ENCODE peak calls at places on chromosomes 7 and 10, in nine cellular contexts. M is NCI-H1417; H is amniotic epithelial cell; R is AML-193; O is activated CD8-positive, alpha-beta memory T cell treated with anti-CD3 and anti-CD28 coated beads for 48 hours; I is stimulated activated CD8-positive, alpha-beta memory T cell treated with anti-CD3 and anti-CD28 coated beads, Interleukin-7, amount 100 ng/mL, for 48 hours; G is NCI-H2227 treated with DMSO at 0.1 percent for 48 hours; E is GM12891; F is left lung. L is an unnamed sample.

GRCh38 chr7:11767148-11767547 is 64.8 kb downstream of the THSD7A start:
- DNase-seq in R (peak), H (peak), G (no peak), M (no peak), F (no peak), O (no peak), I (no peak), E (no peak), L (no peak)

GRCh38 chr7:124412531-124412930 is 353.1 kb downstream of the GPR37 start:
- DNase-seq in R (no peak), I (no peak), M (no peak), F (no peak), E (no peak), H (no peak), G (no peak), O (no peak), L (no peak)

GRCh38 chr10:12729885-12730284 is 271.6 kb downstream of the CCDC3 start:
- DNase-seq in G (no peak), E (no peak), F (no peak), O (no peak), M (no peak), R (no peak), I (no peak), H (no peak), L (no peak)

GRCh38 chr7:47580175-47580701 is 1.7 kb downstream of the TNS3 start:
- DNase-seq in O (no peak), E (no peak), R (no peak), I (no peak), H (peak), F (no peak), M (peak), G (no peak), L (peak)

GRCh38 chr10:127346604-127347003 is 150.2 kb upstream of the INSYN2A start:
- DNase-seq in H (no peak), G (no peak), O (no peak), I (no peak), E (peak), R (no peak), M (no peak), F (no peak), L (no peak)

GRCh38 chr10:80104066-80104926 is 25.8 kb downstream of the TMEM254 start:
- DNase-seq in G (no peak), R (no peak), O (no peak), F (no peak), H (peak), I (no peak), M (no peak), E (peak), L (peak)

GRCh38 chr7:27245798-27246691 is 3.4 kb downstream of the EVX1 start:
- DNase-seq in E (no peak), R (no peak), I (no peak), F (no peak), H (no peak), M (peak), G (no peak), O (no peak), L (no peak)

GRCh38 chr10:26805567-26806245 is 55.1 kb downstream of the ABI1 start:
- DNase-seq in G (no peak), I (no peak), O (no peak), M (no peak), H (peak), F (no peak), E (no peak), R (no peak), L (peak)

GRCh38 chr10:5362873-5363272 is 1.9 kb upstream of the UCN3 start:
- DNase-seq in R (no peak), F (no peak), E (no peak), M (no peak), I (no peak), G (no peak), O (no peak), H (no peak), L (no peak)

GRCh38 chr7:106022193-106022821 is 59.2 kb downstream of the CDHR3 start:
- DNase-seq in I (peak), E (no peak), F (no peak), G (no peak), H (no peak), M (no peak), O (peak), R (no peak), L (peak)

GRCh38 chr10:110872145-110872983 is 636 bp downstream of the PDCD4 start:
- DNase-seq in E (no peak), R (peak), F (peak), O (peak), G (peak), I (peak), M (peak), H (peak), L (peak)

GRCh38 chr10:13973742-13974141 is 357.0 kb downstream of the FRMD4A start:
- DNase-seq in O (no peak), F (no peak), M (no peak), R (no peak), H (peak), I (no peak), E (no peak), G (peak), L (peak)

GRCh38 chr10:117569610-117570395 is 27.3 kb downstream of the EMX2 start:
- DNase-seq in I (no peak), O (no peak), G (no peak), R (no peak), F (no peak), E (no peak), M (no peak), H (no peak), L (no peak)

GRCh38 chr10:5512331-5512730 is 12.4 kb upstream of the CALML3 start:
- DNase-seq in F (no peak), H (no peak), E (no peak), O (no peak), M (no peak), R (no peak), G (no peak), I (no peak), L (no peak)

GRCh38 chr7:6271694-6272371 is 591 bp downstream of the CYTH3 start:
- DNase-seq in I (no peak), F (peak), O (no peak), R (no peak), M (peak), H (no peak), G (no peak), E (no peak), L (no peak)

GRCh38 chr7:12028508-12028907 is 182.6 kb upstream of the TMEM106B start:
- DNase-seq in G (no peak), E (no peak), I (no peak), F (no peak), O (no peak), H (peak), M (no peak), R (no peak), L (no peak)

GRCh38 chr7:46630031-46630430 is 709.0 kb upstream of the IGFBP3 start:
- DNase-seq in F (no peak), R (no peak), H (peak), G (no peak), I (no peak), M (no peak), O (no peak), E (no peak), L (peak)

GRCh38 chr10:126393076-126393475 is 4.8 kb upstream of the ADAM12 start:
- DNase-seq in G (no peak), R (no peak), O (no peak), F (no peak), M (no peak), H (no peak), I (no peak), E (no peak), L (no peak)

GRCh38 chr10:78335691-78336401 is 302.2 kb downstream of the RPS24 start:
- DNase-seq in G (no peak), I (no peak), R (no peak), O (no peak), F (no peak), E (no peak), H (no peak), M (peak), L (peak)

GRCh38 chr10:69729326-69730048 is 72.2 kb upstream of the COL13A1 start:
- DNase-seq in G (no peak), H (no peak), R (no peak), F (no peak), E (no peak), M (no peak), I (no peak), O (no peak), L (no peak)

GRCh38 chr10:62270020-62270419 is 1.4 kb upstream of the RTKN2 start:
- DNase-seq in F (no peak), I (no peak), E (no peak), G (no peak), R (no peak), O (no peak), M (peak), H (no peak), L (no peak)

GRCh38 chr10:72597897-72598296 is 28.0 kb downstream of the MICU1 start:
- DNase-seq in G (no peak), E (no peak), O (no peak), I (no peak), M (no peak), H (peak), R (no peak), F (no peak), L (peak)

GRCh38 chr10:104080762-104081161 is 4.9 kb downstream of the COL17A1 start:
- DNase-seq in O (no peak), E (no peak), H (peak), R (peak), M (peak), I (no peak), F (no peak), G (no peak), L (peak)

GRCh38 chr7:142338633-142339501 is 81.0 kb upstream of the PRSS58 start:
- DNase-seq in O (no peak), G (no peak), F (no peak), H (peak), E (no peak), M (no peak), I (no peak), R (peak), L (no peak)

GRCh38 chr10:70914316-70914864 is 26.0 kb upstream of the PCBD1 start:
- DNase-seq in I (no peak), H (no peak), F (peak), R (no peak), M (no peak), O (no peak), G (no peak), E (no peak), L (no peak)

L was measured in fibroblast of lung.